ENCODE peak calls at places on chromosomes 12 and 14, in eight cellular contexts. C is GM04504; N is activated CD4-positive, CD25-positive, alpha-beta regulatory T cell; W is pons; B is renal cortical epithelial cell; H is dorsolateral prefrontal cortex; P is CD8-positive, alpha-beta memory T cell; J is GDM1. U is an unnamed sample.

GRCh38 chr14:90054803-90055202 is 7.0 kb upstream of the KCNK13 start:
- DNase-seq in C (no peak), N (no peak), W (no peak), B (no peak), H (no peak), P (no peak), J (no peak), U (no peak)

GRCh38 chr12:113174461-113175384 is 10.6 kb downstream of the DDX54 start:
- DNase-seq in C (no peak), N (peak), W (peak), B (peak), H (peak), P (peak), J (peak), U (peak)

GRCh38 chr14:61153914-61154545 is 127.1 kb downstream of the TMEM30B start:
- DNase-seq in C (no peak), N (no peak), W (no peak), B (no peak), H (no peak), P (no peak), J (no peak), U (no peak)

GRCh38 chr12:132622437-132623071 is 4.0 kb downstream of the P2RX2 start:
- DNase-seq in C (peak), N (no peak), W (no peak), B (peak), H (peak), P (no peak), J (no peak), U (no peak)

GRCh38 chr14:48735607-48736006 is 850.6 kb downstream of the RPS29 start:
- DNase-seq in C (no peak), N (no peak), W (no peak), B (no peak), H (no peak), P (no peak), J (no peak), U (no peak)

GRCh38 chr12:29023436-29024076 is 125.5 kb upstream of the FAR2 start:
- DNase-seq in C (no peak), N (no peak), W (peak), B (peak), H (no peak), P (no peak), J (no peak), U (no peak)

GRCh38 chr14:56219666-56220413 is 101.6 kb downstream of the PELI2 start:
- DNase-seq in C (no peak), N (no peak), W (peak), B (no peak), H (no peak), P (no peak), J (no peak), U (no peak)

GRCh38 chr14:58297412-58297761 is 968 bp upstream of the ARID4A start:
- DNase-seq in C (no peak), N (no peak), W (no peak), B (peak), H (no peak), P (no peak), J (no peak), U (no peak)

GRCh38 chr14:72559227-72559626 is 334.7 kb downstream of the DPF3 start:
- DNase-seq in C (no peak), N (no peak), W (no peak), B (peak), H (no peak), P (no peak), J (no peak), U (no peak)

GRCh38 chr12:92505373-92506340 is 197.1 kb upstream of the PLEKHG7 start:
- DNase-seq in C (no peak), N (no peak), W (peak), B (no peak), H (no peak), P (peak), J (peak), U (peak)

GRCh38 chr14:74488788-74489397 is 4.2 kb downstream of the NPC2 start:
- DNase-seq in C (no peak), N (no peak), W (no peak), B (peak), H (no peak), P (no peak), J (peak), U (no peak)

GRCh38 chr12:121581681-121582439 is 1.0 kb upstream of the KDM2B start:
- DNase-seq in C (peak), N (no peak), W (peak), B (peak), H (no peak), P (no peak), J (no peak), U (peak)

GRCh38 chr12:48380596-48380995 is 29.9 kb upstream of the ZNF641 start:
- DNase-seq in C (no peak), N (no peak), W (no peak), B (no peak), H (no peak), P (no peak), J (no peak), U (no peak)

GRCh38 chr12:13189254-13189653 is 7.3 kb upstream of the EMP1 start:
- DNase-seq in C (no peak), N (no peak), W (no peak), B (no peak), H (no peak), P (no peak), J (no peak), U (no peak)

GRCh38 chr12:110314308-110314707 is 33.3 kb downstream of the ATP2A2 start:
- DNase-seq in C (peak), N (no peak), W (no peak), B (peak), H (no peak), P (no peak), J (no peak), U (no peak)

GRCh38 chr14:96254696-96255095 is 1.3 kb upstream of the BDKRB1 start:
- DNase-seq in C (no peak), N (no peak), W (no peak), B (no peak), H (no peak), P (no peak), J (no peak), U (no peak)

GRCh38 chr12:6826125-6826733 is 2.0 kb upstream of the P3H3 start:
- DNase-seq in C (no peak), N (no peak), W (no peak), B (no peak), H (no peak), P (no peak), J (no peak), U (no peak)

GRCh38 chr12:63521706-63522105 is 146.6 kb downstream of the DPY19L2 start:
- DNase-seq in C (no peak), N (no peak), W (no peak), B (peak), H (no peak), P (no peak), J (no peak), U (no peak)

GRCh38 chr12:12542964-12543363 is 19.7 kb downstream of the DUSP16 start:
- DNase-seq in C (no peak), N (no peak), W (no peak), B (peak), H (no peak), P (no peak), J (no peak), U (no peak)

GRCh38 chr14:85532981-85533820 is 3.3 kb downstream of the FLRT2 start:
- DNase-seq in C (peak), N (no peak), W (peak), B (no peak), H (peak), P (no peak), J (no peak), U (no peak)

GRCh38 chr12:115132145-115132544 is 448.2 kb upstream of the TBX3 start:
- DNase-seq in C (peak), N (no peak), W (no peak), B (peak), H (no peak), P (no peak), J (no peak), U (no peak)

GRCh38 chr12:123265851-123266678 is 5.6 kb downstream of the CDK2AP1 start:
- DNase-seq in C (no peak), N (no peak), W (no peak), B (no peak), H (no peak), P (no peak), J (no peak), U (no peak)

GRCh38 chr12:97425380-97425779 is 37.2 kb upstream of the RMST start:
- DNase-seq in C (no peak), N (no peak), W (no peak), B (no peak), H (no peak), P (no peak), J (no peak), U (no peak)

GRCh38 chr12:18403182-18403581 is 141.9 kb downstream of the PIK3C2G start:
- DNase-seq in C (no peak), N (no peak), W (no peak), B (no peak), H (no peak), P (no peak), J (no peak), U (no peak)

GRCh38 chr12:122747224-122748175 is 5.1 kb upstream of the DENR start:
- DNase-seq in C (no peak), N (no peak), W (no peak), B (no peak), H (no peak), P (no peak), J (peak), U (no peak)

GRCh38 chr12:83322816-83323215 is 636.1 kb downstream of the TMTC2 start:
- DNase-seq in C (no peak), N (no peak), W (no peak), B (no peak), H (no peak), P (no peak), J (no peak), U (no peak)

GRCh38 chr12:91604897-91605296 is 422.3 kb upstream of the DCN start:
- DNase-seq in C (no peak), N (no peak), W (no peak), B (peak), H (no peak), P (no peak), J (no peak), U (no peak)

GRCh38 chr14:76962303-76962660 is 66.2 kb downstream of the IRF2BPL start:
- DNase-seq in C (no peak), N (no peak), W (no peak), B (no peak), H (no peak), P (no peak), J (no peak), U (no peak)

GRCh38 chr12:75986001-75986739 is 45.4 kb downstream of the PHLDA1 start:
- DNase-seq in C (no peak), N (no peak), W (peak), B (peak), H (no peak), P (no peak), J (no peak), U (no peak)

GRCh38 chr12:95532851-95533250 is 18.4 kb downstream of the USP44 start:
- DNase-seq in C (no peak), N (no peak), W (no peak), B (peak), H (no peak), P (no peak), J (no peak), U (no peak)

GRCh38 chr14:34989762-34990161 is 7.0 kb downstream of the SRP54 start:
- DNase-seq in C (no peak), N (no peak), W (no peak), B (no peak), H (no peak), P (no peak), J (no peak), U (no peak)

GRCh38 chr12:84912191-84913142 is at the start of gene SLC6A15:
- DNase-seq in C (no peak), N (no peak), W (peak), B (no peak), H (peak), P (no peak), J (no peak), U (no peak)

GRCh38 chr14:104298458-104298857 is 160.1 kb downstream of the KIF26A start:
- DNase-seq in C (no peak), N (no peak), W (no peak), B (no peak), H (no peak), P (no peak), J (no peak), U (no peak)

GRCh38 chr14:53608369-53608768 is 348.3 kb downstream of the BMP4 start:
- DNase-seq in C (no peak), N (no peak), W (no peak), B (peak), H (no peak), P (no peak), J (no peak), U (no peak)

GRCh38 chr14:68394113-68394718 is 398.7 kb downstream of the ZFP36L1 start:
- DNase-seq in C (no peak), N (no peak), W (no peak), B (no peak), H (no peak), P (no peak), J (no peak), U (no peak)

GRCh38 chr14:72683787-72684186 is 210.1 kb downstream of the DPF3 start:
- DNase-seq in C (no peak), N (no peak), W (no peak), B (no peak), H (no peak), P (no peak), J (no peak), U (no peak)

GRCh38 chr12:5745251-5745888 is 199.7 kb downstream of the ANO2 start:
- DNase-seq in C (peak), N (peak), W (peak), B (peak), H (no peak), P (peak), J (peak), U (no peak)

GRCh38 chr14:100239200-100239839 is 376 bp downstream of the YY1 start:
- DNase-seq in C (no peak), N (no peak), W (no peak), B (no peak), H (no peak), P (no peak), J (no peak), U (no peak)